ENCODE peak calls at places on chromosomes 11 and 22, in four cellular contexts. M is activated gamma-delta T cell treated with Interleukin-2 at 50 U/mL for 16 hours, Z is neural crest cell, G is iris pigment epithelial cell. N is an unnamed sample.
A peak's percentile ranks its signal among the peaks of the same experiment; 100 is the strongest.

GRCh38 chr22:40418366-40419201 is 48.2 kb downstream of the SGSM3 start:
- DNase-seq in M (no peak), Z (no peak), G (no peak), N (no peak)

GRCh38 chr11:1561955-1562354 is 10.1 kb downstream of the DUSP8 start:
- DNase-seq in M (no peak), Z (no peak), G (no peak), N (no peak)

GRCh38 chr22:31586137-31586920 is 75.7 kb downstream of the PISD start:
- DNase-seq in M (no peak), Z (no peak), G (peak; percentile 99), N (peak; percentile 54)

GRCh38 chr11:29173660-29174062 is 843.2 kb downstream of the KCNA4 start:
- DNase-seq in M (no peak), Z (no peak), G (peak; percentile 97), N (peak; percentile 93)

GRCh38 chr22:45709866-45710265 is 38.2 kb downstream of the ATXN10 start:
- DNase-seq in M (no peak), Z (no peak), G (peak; percentile 77), N (peak; percentile 84)

GRCh38 chr11:69415411-69416122 is 65.9 kb upstream of the LINC01488 start:
- DNase-seq in M (no peak), Z (no peak), G (no peak), N (no peak)

GRCh38 chr11:12531681-12532080 is 142.5 kb upstream of the TEAD1 start:
- DNase-seq in M (no peak), Z (no peak), G (no peak), N (no peak)

GRCh38 chr11:28566643-28567042 is 458.5 kb downstream of the METTL15 start:
- DNase-seq in M (no peak), Z (peak; percentile 20), G (peak; percentile 98), N (peak; percentile 98)

GRCh38 chr22:45629469-45630089 is 42.1 kb upstream of the ATXN10 start:
- DNase-seq in M (no peak), Z (no peak), G (no peak), N (no peak)

GRCh38 chr11:970319-970871 is 44.7 kb downstream of the AP2A2 start:
- DNase-seq in M (peak; percentile 35), Z (no peak), G (no peak), N (no peak)

N was measured in EL.